ENCODE peak calls at places on chromosomes 3 and 15, in seven cellular contexts. B is hepatocyte; Y is adrenal gland; P is Daoy; G is T-helper 17 cell; U is SK-N-SH; E is stimulated activated effector memory CD8-positive, alpha-beta T cell treated with anti-CD3 and anti-CD28 coated beads, Interleukin-12 subunit alpha, Interleukin-12 subunit beta, amount 100 ng/mL, for 72 hours. V is an unnamed sample.

GRCh38 chr15:39242345-39242744 is 338.5 kb upstream of the THBS1 start:
- DNase-seq in P (peak), G (no peak), Y (no peak), E (no peak), U (no peak), B (no peak), V (peak)

GRCh38 chr3:51024765-51025681 is 350.3 kb downstream of the DOCK3 start:
- DNase-seq in Y (peak), G (peak), B (peak), E (peak), U (no peak), P (peak), V (peak)

GRCh38 chr3:69011331-69011730 is 2.2 kb downstream of the EOGT start:
- DNase-seq in E (no peak), P (no peak), B (no peak), G (no peak), Y (no peak), U (no peak), V (no peak)

GRCh38 chr3:169618894-169619792 is 44.4 kb downstream of the MECOM start:
- DNase-seq in Y (no peak), P (no peak), E (no peak), B (peak), U (no peak), G (no peak), V (no peak)

GRCh38 chr3:187870360-187871203 is 125.3 kb upstream of the BCL6 start:
- DNase-seq in B (no peak), E (no peak), P (no peak), Y (no peak), G (no peak), U (no peak), V (no peak)

GRCh38 chr3:38601971-38602550 is 47.4 kb downstream of the SCN5A start:
- DNase-seq in E (no peak), B (no peak), P (no peak), G (no peak), Y (no peak), U (peak), V (no peak)

GRCh38 chr3:153456831-153457545 is 295.0 kb downstream of the RAP2B start:
- DNase-seq in Y (no peak), U (no peak), P (no peak), B (no peak), E (no peak), G (no peak), V (no peak)

GRCh38 chr15:40069178-40070165 is 30.5 kb upstream of the SRP14 start:
- DNase-seq in P (peak), U (peak), E (no peak), G (no peak), Y (peak), B (peak), V (peak)

GRCh38 chr3:8888296-8888915 is 74.9 kb downstream of the RAD18 start:
- DNase-seq in E (no peak), Y (no peak), B (no peak), P (no peak), G (no peak), U (no peak), V (no peak)

GRCh38 chr15:80404719-80405553 is 754 bp downstream of the ARNT2 start:
- DNase-seq in E (no peak), B (peak), G (no peak), P (peak), U (peak), Y (peak), V (peak)

GRCh38 chr3:155676252-155676981 is 68.5 kb downstream of the PLCH1 start:
- DNase-seq in Y (no peak), B (peak), G (no peak), U (peak), P (peak), E (no peak), V (peak)

GRCh38 chr3:98770261-98771039 is 7.3 kb downstream of the ST3GAL6 start:
- DNase-seq in Y (peak), P (no peak), G (no peak), U (no peak), E (no peak), B (no peak), V (no peak)

GRCh38 chr3:197499427-197499826 is 56.3 kb downstream of the BDH1 start:
- DNase-seq in E (no peak), Y (no peak), G (no peak), U (no peak), B (no peak), P (peak), V (no peak)

GRCh38 chr3:144265527-144266100 is 294.0 kb downstream of the DIPK2A start:
- DNase-seq in U (no peak), B (no peak), Y (no peak), G (no peak), E (no peak), P (no peak), V (no peak)

GRCh38 chr3:10417849-10418248 is 87.5 kb downstream of the ATP2B2 start:
- DNase-seq in U (peak), E (no peak), G (no peak), Y (no peak), P (peak), B (no peak), V (peak)

GRCh38 chr15:100683434-100683833 is 81.0 kb downstream of the ASB7 start:
- DNase-seq in G (no peak), Y (peak), P (no peak), U (no peak), E (no peak), B (no peak), V (no peak)

GRCh38 chr3:43960448-43960840 is 269.7 kb downstream of the ABHD5 start:
- DNase-seq in Y (no peak), G (no peak), B (peak), U (no peak), E (no peak), P (peak), V (peak)

GRCh38 chr15:20356444-20357138 is 185.0 kb downstream of the GOLGA6L6 start:
- DNase-seq in P (peak), U (peak), E (peak), Y (peak), G (peak), B (no peak), V (no peak)

GRCh38 chr3:12993022-12993622 is 80.1 kb downstream of the IQSEC1 start:
- DNase-seq in Y (no peak), U (peak), G (no peak), B (peak), P (no peak), E (no peak), V (no peak)

GRCh38 chr3:100316656-100317069 is 17.9 kb upstream of the NIT2 start:
- DNase-seq in U (peak), P (peak), E (no peak), Y (peak), G (no peak), B (peak), V (peak)